ENCODE peak calls at places on chromosome 3, in ten cellular contexts. One of them, this sample, is unnamed.
A peak's percentile ranks its signal among the peaks of the same experiment; 100 is the strongest.

GRCh38 chr3:9690451-9691450 is 12.9 kb upstream of the CPNE9 start:
- DNase-seq in brain microvascular endothelial cell: peak; percentile 46
- DNase-seq in adrenal gland: no peak
- DNase-seq in kidney: peak; percentile 54
- DNase-seq in Caco-2: no peak
- DNase-seq in progenitor cell of endocrine pancreas: no peak
- DNase-seq in omental fat pad: no peak
- DNase-seq in bronchial epithelial cell: no peak
- DNase-seq in GM12865: peak; percentile 77
- DNase-seq in epithelial cell of esophagus: no peak
- DNase-seq in this sample: no peak

GRCh38 chr3:129522953-129523352 is 5.5 kb upstream of the RHO start:
- DNase-seq in brain microvascular endothelial cell: no peak
- DNase-seq in adrenal gland: no peak
- DNase-seq in kidney: no peak
- DNase-seq in Caco-2: no peak
- DNase-seq in progenitor cell of endocrine pancreas: no peak
- DNase-seq in omental fat pad: no peak
- DNase-seq in bronchial epithelial cell: no peak
- DNase-seq in GM12865: no peak
- DNase-seq in epithelial cell of esophagus: no peak
- DNase-seq in this sample: no peak

GRCh38 chr3:193975072-193975535 is 160.8 kb upstream of the HES1 start:
- DNase-seq in brain microvascular endothelial cell: no peak
- DNase-seq in adrenal gland: no peak
- DNase-seq in kidney: no peak
- DNase-seq in Caco-2: peak; percentile 57
- DNase-seq in progenitor cell of endocrine pancreas: no peak
- DNase-seq in omental fat pad: no peak
- DNase-seq in bronchial epithelial cell: no peak
- DNase-seq in GM12865: no peak
- DNase-seq in epithelial cell of esophagus: no peak
- DNase-seq in this sample: no peak

GRCh38 chr3:66816110-66816761 is 181.9 kb upstream of the KBTBD8 start:
- DNase-seq in brain microvascular endothelial cell: peak; percentile 43
- DNase-seq in adrenal gland: no peak
- DNase-seq in kidney: no peak
- DNase-seq in Caco-2: peak; percentile 21
- DNase-seq in progenitor cell of endocrine pancreas: no peak
- DNase-seq in omental fat pad: no peak
- DNase-seq in bronchial epithelial cell: peak; percentile 55
- DNase-seq in GM12865: peak; percentile 64
- DNase-seq in epithelial cell of esophagus: peak; percentile 66
- DNase-seq in this sample: peak; percentile 56

GRCh38 chr3:194781617-194782016 is 95.9 kb downstream of the FAM43A start:
- DNase-seq in brain microvascular endothelial cell: no peak
- DNase-seq in adrenal gland: no peak
- DNase-seq in kidney: no peak
- DNase-seq in Caco-2: no peak
- DNase-seq in progenitor cell of endocrine pancreas: no peak
- DNase-seq in omental fat pad: no peak
- DNase-seq in bronchial epithelial cell: no peak
- DNase-seq in GM12865: no peak
- DNase-seq in epithelial cell of esophagus: no peak
- DNase-seq in this sample: no peak

GRCh38 chr3:128095222-128095703 is 28.3 kb downstream of the RUVBL1 start:
- DNase-seq in brain microvascular endothelial cell: peak; percentile 79
- DNase-seq in adrenal gland: peak; percentile 93
- DNase-seq in kidney: peak; percentile 93
- DNase-seq in Caco-2: peak; percentile 82
- DNase-seq in progenitor cell of endocrine pancreas: peak; percentile 60
- DNase-seq in omental fat pad: peak; percentile 82
- DNase-seq in bronchial epithelial cell: peak; percentile 94
- DNase-seq in GM12865: peak; percentile 80
- DNase-seq in epithelial cell of esophagus: peak; percentile 97
- DNase-seq in this sample: peak; percentile 86

GRCh38 chr3:20145874-20146273 is 40.1 kb downstream of the SGO1 start:
- DNase-seq in brain microvascular endothelial cell: no peak
- DNase-seq in adrenal gland: no peak
- DNase-seq in kidney: no peak
- DNase-seq in Caco-2: no peak
- DNase-seq in progenitor cell of endocrine pancreas: no peak
- DNase-seq in omental fat pad: no peak
- DNase-seq in bronchial epithelial cell: no peak
- DNase-seq in GM12865: no peak
- DNase-seq in epithelial cell of esophagus: no peak
- DNase-seq in this sample: no peak

GRCh38 chr3:179196700-179197099 is 48.5 kb downstream of the PIK3CA start:
- DNase-seq in brain microvascular endothelial cell: no peak
- DNase-seq in adrenal gland: no peak
- DNase-seq in kidney: no peak
- DNase-seq in Caco-2: no peak
- DNase-seq in progenitor cell of endocrine pancreas: no peak
- DNase-seq in omental fat pad: no peak
- DNase-seq in bronchial epithelial cell: no peak
- DNase-seq in GM12865: no peak
- DNase-seq in epithelial cell of esophagus: no peak
- DNase-seq in this sample: no peak

GRCh38 chr3:30188713-30189112 is 417.7 kb upstream of the TGFBR2 start:
- DNase-seq in brain microvascular endothelial cell: peak; percentile 5
- DNase-seq in adrenal gland: no peak
- DNase-seq in kidney: no peak
- DNase-seq in Caco-2: no peak
- DNase-seq in progenitor cell of endocrine pancreas: no peak
- DNase-seq in omental fat pad: no peak
- DNase-seq in bronchial epithelial cell: peak; percentile 88
- DNase-seq in GM12865: no peak
- DNase-seq in epithelial cell of esophagus: peak; percentile 94
- DNase-seq in this sample: peak; percentile 28

GRCh38 chr3:103218793-103219192 is 784.0 kb downstream of the ZPLD1 start:
- DNase-seq in brain microvascular endothelial cell: no peak
- DNase-seq in adrenal gland: no peak
- DNase-seq in kidney: no peak
- DNase-seq in Caco-2: no peak
- DNase-seq in progenitor cell of endocrine pancreas: no peak
- DNase-seq in omental fat pad: no peak
- DNase-seq in bronchial epithelial cell: peak; percentile 27
- DNase-seq in GM12865: peak; percentile 16
- DNase-seq in epithelial cell of esophagus: peak; percentile 24
- DNase-seq in this sample: no peak

DNA sequence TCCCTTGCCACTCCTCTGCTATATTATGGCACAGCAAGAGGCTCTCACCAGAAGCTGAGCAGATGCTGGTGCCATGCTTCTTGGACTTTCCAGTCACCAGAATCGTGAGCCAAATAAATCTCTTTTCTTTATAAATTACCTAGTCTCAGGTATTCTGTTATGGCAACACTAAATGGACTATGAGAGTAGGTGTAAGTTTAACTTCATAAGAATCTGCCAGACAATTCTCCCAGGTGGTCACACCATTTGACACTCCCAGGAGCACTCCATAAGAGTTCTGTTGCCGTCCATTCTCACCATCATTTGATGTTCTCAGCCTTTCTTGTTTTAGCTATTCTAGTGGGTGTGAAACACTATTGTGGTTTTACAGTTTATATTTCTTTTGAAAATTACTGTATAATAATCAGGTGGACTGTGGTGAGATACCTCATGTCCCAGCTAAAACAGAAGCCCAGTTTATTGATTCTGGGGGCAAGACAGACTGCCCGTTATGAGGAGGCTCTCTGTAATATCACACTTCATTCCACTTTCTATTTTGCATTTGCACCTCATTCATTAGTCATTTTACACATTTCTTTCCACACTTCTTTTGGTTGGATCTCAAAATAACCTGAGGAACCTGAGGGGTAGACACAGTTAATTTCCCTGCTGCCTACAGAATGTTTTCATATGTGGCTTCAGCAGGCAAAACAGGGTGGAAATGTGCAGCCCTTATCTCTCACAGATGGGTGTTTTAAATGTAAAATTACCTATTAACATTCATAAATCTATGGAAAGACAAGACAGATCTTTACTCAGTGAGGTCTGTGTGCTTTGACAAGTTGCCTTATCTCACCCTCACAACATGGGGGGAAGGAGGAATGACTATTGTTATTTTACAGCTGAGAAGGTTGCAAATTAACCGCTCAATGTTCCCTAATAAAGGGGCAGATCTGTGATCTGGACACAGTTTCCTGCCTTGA is 42.1 kb downstream of the CDCP1 start:
- DNase-seq in brain microvascular endothelial cell: no peak
- DNase-seq in adrenal gland: no peak
- DNase-seq in kidney: no peak
- DNase-seq in Caco-2: no peak
- DNase-seq in progenitor cell of endocrine pancreas: no peak
- DNase-seq in omental fat pad: no peak
- DNase-seq in bronchial epithelial cell: no peak
- DNase-seq in GM12865: no peak
- DNase-seq in epithelial cell of esophagus: no peak
- DNase-seq in this sample: no peak
- TF ChIP-seq CTCF in brain microvascular endothelial cell: no peak
- TF ChIP-seq CTCF in adrenal gland: no peak
- TF ChIP-seq CTCF in kidney: no peak
- TF ChIP-seq CTCF in Caco-2: no peak
- TF ChIP-seq CTCF in progenitor cell of endocrine pancreas: no peak
- TF ChIP-seq CTCF in omental fat pad: no peak
- TF ChIP-seq CTCF in bronchial epithelial cell: no peak
- TF ChIP-seq CTCF in GM12865: no peak
- TF ChIP-seq CTCF in epithelial cell of esophagus: no peak
- TF ChIP-seq CTCF in this sample: no peak

DNA sequence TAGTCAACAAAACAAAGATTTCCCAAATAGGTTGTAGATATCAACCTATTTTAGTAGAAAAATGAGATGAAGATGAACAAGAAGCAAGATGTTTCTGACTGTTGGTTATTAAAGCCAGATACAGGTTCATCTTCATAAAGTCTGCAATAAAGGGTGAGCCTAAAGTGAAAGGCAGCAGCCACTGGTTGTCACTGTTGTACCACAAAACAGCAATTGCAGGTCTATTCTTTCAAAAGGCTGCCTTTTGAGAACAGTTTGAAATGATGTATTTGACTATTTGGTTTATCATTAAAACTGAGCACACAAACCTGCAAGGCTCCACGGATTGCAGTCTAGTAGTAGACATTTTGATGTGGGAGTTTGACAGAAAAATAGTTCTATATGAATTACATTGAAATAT is 543.4 kb downstream of the GBE1 start:
- DNase-seq in brain microvascular endothelial cell: peak; percentile 38
- DNase-seq in adrenal gland: no peak
- DNase-seq in kidney: no peak
- DNase-seq in Caco-2: peak; percentile 60
- DNase-seq in progenitor cell of endocrine pancreas: no peak
- DNase-seq in omental fat pad: no peak
- DNase-seq in bronchial epithelial cell: peak; percentile 35
- DNase-seq in GM12865: no peak
- DNase-seq in epithelial cell of esophagus: peak; percentile 49
- DNase-seq in this sample: peak; percentile 8
- TF ChIP-seq CTCF in brain microvascular endothelial cell: peak; percentile 73
- TF ChIP-seq CTCF in adrenal gland: peak; percentile 37
- TF ChIP-seq CTCF in kidney: peak; percentile 30
- TF ChIP-seq CTCF in Caco-2: peak; percentile 87
- TF ChIP-seq CTCF in progenitor cell of endocrine pancreas: peak; percentile 64
- TF ChIP-seq CTCF in omental fat pad: no peak
- TF ChIP-seq CTCF in bronchial epithelial cell: peak; percentile 44
- TF ChIP-seq CTCF in GM12865: peak; percentile 9
- TF ChIP-seq CTCF in epithelial cell of esophagus: peak; percentile 58
- TF ChIP-seq CTCF in this sample: peak; percentile 58

DNA sequence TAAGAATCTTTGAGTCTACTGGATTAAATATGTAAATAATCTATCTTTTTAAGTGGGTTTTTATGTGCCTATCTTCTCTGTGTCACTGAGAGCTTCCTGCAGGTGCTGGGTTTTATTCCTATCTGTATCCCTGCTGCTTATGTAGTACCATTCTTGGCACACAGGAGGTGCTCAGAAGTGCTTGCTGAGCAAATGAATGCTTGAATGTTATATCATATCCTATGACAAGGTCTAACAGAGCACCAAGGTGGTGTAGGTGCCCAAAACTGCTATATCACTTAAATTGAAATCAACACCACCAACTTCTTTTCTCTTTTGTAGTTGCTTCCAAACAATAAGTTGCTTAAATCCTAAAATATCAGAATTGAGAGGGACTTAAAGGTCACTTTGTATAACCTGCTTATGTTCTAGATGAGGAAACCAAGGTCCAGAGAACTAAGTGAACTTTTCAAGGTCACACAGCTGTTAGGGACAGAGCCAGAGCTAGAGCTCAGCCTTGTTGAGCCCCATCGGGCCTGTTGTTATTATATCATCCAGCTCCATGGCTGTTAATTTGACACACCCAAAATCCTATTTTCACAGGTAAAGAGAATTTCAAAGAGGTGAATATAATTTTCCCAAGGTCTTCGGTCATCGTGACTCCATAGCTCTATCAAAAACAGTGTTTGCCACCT is 46.0 kb downstream of the CCNL1 start:
- DNase-seq in brain microvascular endothelial cell: no peak
- DNase-seq in adrenal gland: no peak
- DNase-seq in kidney: no peak
- DNase-seq in Caco-2: no peak
- DNase-seq in progenitor cell of endocrine pancreas: no peak
- DNase-seq in omental fat pad: no peak
- DNase-seq in bronchial epithelial cell: no peak
- DNase-seq in GM12865: no peak
- DNase-seq in epithelial cell of esophagus: no peak
- DNase-seq in this sample: no peak
- TF ChIP-seq CTCF in brain microvascular endothelial cell: peak; percentile 22
- TF ChIP-seq CTCF in adrenal gland: no peak
- TF ChIP-seq CTCF in kidney: no peak
- TF ChIP-seq CTCF in Caco-2: peak; percentile 6
- TF ChIP-seq CTCF in progenitor cell of endocrine pancreas: peak; percentile 17
- TF ChIP-seq CTCF in omental fat pad: no peak
- TF ChIP-seq CTCF in bronchial epithelial cell: no peak
- TF ChIP-seq CTCF in GM12865: peak; percentile 7
- TF ChIP-seq CTCF in epithelial cell of esophagus: no peak
- TF ChIP-seq CTCF in this sample: peak; percentile 33

GRCh38 chr3:158200973-158201372 is 91.1 kb downstream of the RSRC1 start:
- DNase-seq in brain microvascular endothelial cell: no peak
- DNase-seq in adrenal gland: no peak
- DNase-seq in kidney: no peak
- DNase-seq in Caco-2: no peak
- DNase-seq in progenitor cell of endocrine pancreas: no peak
- DNase-seq in omental fat pad: no peak
- DNase-seq in bronchial epithelial cell: no peak
- DNase-seq in GM12865: no peak
- DNase-seq in epithelial cell of esophagus: no peak
- DNase-seq in this sample: no peak
- TF ChIP-seq CTCF in brain microvascular endothelial cell: no peak
- TF ChIP-seq CTCF in adrenal gland: no peak
- TF ChIP-seq CTCF in kidney: no peak
- TF ChIP-seq CTCF in Caco-2: no peak
- TF ChIP-seq CTCF in progenitor cell of endocrine pancreas: no peak
- TF ChIP-seq CTCF in omental fat pad: no peak
- TF ChIP-seq CTCF in bronchial epithelial cell: no peak
- TF ChIP-seq CTCF in GM12865: no peak
- TF ChIP-seq CTCF in epithelial cell of esophagus: no peak
- TF ChIP-seq CTCF in this sample: no peak

GRCh38 chr3:119494597-119494996 is 3.8 kb upstream of the TIMMDC1 start:
- DNase-seq in brain microvascular endothelial cell: no peak
- DNase-seq in adrenal gland: no peak
- DNase-seq in kidney: no peak
- DNase-seq in Caco-2: no peak
- DNase-seq in progenitor cell of endocrine pancreas: no peak
- DNase-seq in omental fat pad: no peak
- DNase-seq in bronchial epithelial cell: no peak
- DNase-seq in GM12865: no peak
- DNase-seq in epithelial cell of esophagus: no peak
- DNase-seq in this sample: no peak
- TF ChIP-seq CTCF in brain microvascular endothelial cell: peak; percentile 19
- TF ChIP-seq CTCF in adrenal gland: peak; percentile 4
- TF ChIP-seq CTCF in kidney: no peak
- TF ChIP-seq CTCF in Caco-2: no peak
- TF ChIP-seq CTCF in progenitor cell of endocrine pancreas: peak; percentile 31
- TF ChIP-seq CTCF in omental fat pad: no peak
- TF ChIP-seq CTCF in bronchial epithelial cell: peak; percentile 6
- TF ChIP-seq CTCF in GM12865: no peak
- TF ChIP-seq CTCF in epithelial cell of esophagus: peak; percentile 14
- TF ChIP-seq CTCF in this sample: peak; percentile 45

GRCh38 chr3:51982838-51983577 is at the start of gene ACY1:
- DNase-seq in brain microvascular endothelial cell: peak; percentile 71
- DNase-seq in adrenal gland: peak; percentile 91
- DNase-seq in kidney: peak; percentile 97
- DNase-seq in Caco-2: peak; percentile 95
- DNase-seq in progenitor cell of endocrine pancreas: peak; percentile 71
- DNase-seq in omental fat pad: peak; percentile 41
- DNase-seq in bronchial epithelial cell: peak; percentile 83
- DNase-seq in GM12865: peak; percentile 89
- DNase-seq in epithelial cell of esophagus: peak; percentile 91
- DNase-seq in this sample: peak; percentile 86
- TF ChIP-seq CTCF in brain microvascular endothelial cell: no peak
- TF ChIP-seq CTCF in adrenal gland: no peak
- TF ChIP-seq CTCF in kidney: no peak
- TF ChIP-seq CTCF in Caco-2: no peak
- TF ChIP-seq CTCF in progenitor cell of endocrine pancreas: no peak
- TF ChIP-seq CTCF in omental fat pad: no peak
- TF ChIP-seq CTCF in bronchial epithelial cell: no peak
- TF ChIP-seq CTCF in GM12865: no peak
- TF ChIP-seq CTCF in epithelial cell of esophagus: no peak
- TF ChIP-seq CTCF in this sample: peak; percentile 40